ENCODE peak calls at places on chromosomes 7 and 10, in four cellular contexts. P is upper lobe of left lung, O is transverse colon, V is SK-MEL-5. H is an unnamed sample.

GRCh38 chr7:34928052-34928451 is 109.2 kb downstream of the DPY19L1 start:
- DNase-seq in P (peak; percentile 27), O (peak; percentile 38), V (peak; percentile 83), H (peak; percentile 75)

GRCh38 chr10:16156681-16157080 is 280.1 kb upstream of the PTER start:
- DNase-seq in P (no peak), O (no peak), V (no peak), H (no peak)

GRCh38 chr7:22427122-22427503 is 70.2 kb upstream of the RAPGEF5 start:
- DNase-seq in P (no peak), O (no peak), V (no peak), H (no peak)

GRCh38 chr10:132714906-132715790 is 70.8 kb downstream of the NKX6-2 start:
- DNase-seq in P (no peak), O (no peak), V (no peak), H (peak; percentile 68)

GRCh38 chr7:26090927-26091519 is 61.0 kb upstream of the NFE2L3 start:
- DNase-seq in P (no peak), O (no peak), V (peak; percentile 87), H (peak; percentile 89)

GRCh38 chr7:132500727-132501410 is 75.4 kb downstream of the PLXNA4 start:
- DNase-seq in P (no peak), O (peak; percentile 28), V (peak; percentile 73), H (no peak)

GRCh38 chr7:50822110-50822509 is 39.4 kb upstream of the GRB10 start:
- DNase-seq in P (no peak), O (no peak), V (no peak), H (no peak)

GRCh38 chr10:119705434-119705831 is 20.4 kb upstream of the INPP5F start:
- DNase-seq in P (no peak), O (no peak), V (no peak), H (no peak)

GRCh38 chr10:130721971-130722370 is 585.8 kb downstream of the GLRX3 start:
- DNase-seq in P (no peak), O (no peak), V (no peak), H (no peak)

GRCh38 chr10:15146366-15146765 is 22.1 kb downstream of the NMT2 start:
- DNase-seq in P (no peak), O (no peak), V (peak; percentile 14), H (no peak)

GRCh38 chr10:126538439-126539140 is 131.9 kb downstream of the C10orf90 start:
- DNase-seq in P (no peak), O (no peak), V (no peak), H (no peak)

GRCh38 chr10:15140640-15141039 is 27.9 kb downstream of the NMT2 start:
- DNase-seq in P (no peak), O (no peak), V (no peak), H (peak; percentile 41)

GRCh38 chr10:103716206-103717160 is 138.9 kb downstream of the SH3PXD2A start:
- DNase-seq in P (no peak), O (no peak), V (peak; percentile 52), H (peak; percentile 95)

GRCh38 chr10:75959209-75959608 is 527.8 kb downstream of the LRMDA start:
- DNase-seq in P (no peak), O (no peak), V (no peak), H (no peak)

GRCh38 chr10:101301111-101301731 is 52.7 kb upstream of the BTRC start:
- DNase-seq in P (peak; percentile 29), O (peak; percentile 18), V (peak; percentile 80), H (no peak)

H was measured in pons.